ENCODE peak calls at places on chromosomes 3 and 15, in seven cellular contexts. X is heart left ventricle, F is NCI-H510A treated with DMSO at 0.1 percent for 48 hours, K is amniotic stem cell, L is GM03348, R is mesendoderm, O is activated T-helper 1 cell treated with Interleukin-2 at 50 U/mL for 16 hours. Q is an unnamed sample.
A peak's percentile ranks its signal among the peaks of the same experiment; 100 is the strongest.

GRCh38 chr3:152574461-152575079 is 260.4 kb upstream of the P2RY1 start:
- DNase-seq in K (peak; percentile 34), X (peak; percentile 49), O (no peak), F (peak; percentile 17), R (peak; percentile 68), L (peak; percentile 65), Q (no peak)

GRCh38 chr15:56098230-56098899 is 105.0 kb upstream of the NEDD4 start:
- DNase-seq in K (no peak), L (no peak), X (no peak), R (no peak), O (no peak), F (no peak), Q (no peak)

GRCh38 chr3:128080323-128080898 is 28.2 kb downstream of the SEC61A1 start:
- DNase-seq in X (no peak), F (no peak), R (peak; percentile 49), L (peak; percentile 82), O (no peak), K (peak; percentile 18), Q (no peak)

GRCh38 chr3:14788644-14789043 is 30.1 kb upstream of the FGD5 start:
- DNase-seq in R (no peak), O (no peak), F (no peak), L (no peak), X (no peak), K (no peak), Q (no peak)

GRCh38 chr3:69273895-69274294 is 112.0 kb downstream of the FRMD4B start:
- DNase-seq in O (no peak), L (no peak), K (no peak), F (no peak), X (no peak), R (no peak), Q (no peak)

GRCh38 chr15:85141601-85142185 is 160.0 kb downstream of the PDE8A start:
- DNase-seq in O (no peak), L (no peak), F (no peak), X (no peak), K (no peak), R (no peak), Q (no peak)

GRCh38 chr3:85081191-85081895 is 122.6 kb downstream of the CADM2 start:
- DNase-seq in L (peak; percentile 1), R (peak; percentile 40), F (no peak), O (no peak), K (no peak), X (no peak), Q (no peak)

GRCh38 chr3:27357665-27358258 is 11.4 kb downstream of the NEK10 start:
- DNase-seq in L (peak; percentile 41), R (peak; percentile 76), K (no peak), O (peak; percentile 28), F (peak; percentile 28), X (peak; percentile 29), Q (peak; percentile 51)

GRCh38 chr3:187198490-187198889 is 1.2 kb downstream of the RTP1 start:
- DNase-seq in K (no peak), R (no peak), L (no peak), F (no peak), O (no peak), X (no peak), Q (no peak)

GRCh38 chr3:143464850-143465249 is 345.3 kb downstream of the CHST2 start:
- DNase-seq in F (no peak), R (no peak), K (no peak), O (no peak), L (no peak), X (no peak), Q (no peak)

GRCh38 chr15:58457466-58457965 is 25.7 kb downstream of the LIPC start:
- DNase-seq in O (no peak), X (no peak), K (peak; percentile 23), R (no peak), F (no peak), L (peak; percentile 68), Q (no peak)

GRCh38 chr3:147669076-147669475 is 259.9 kb downstream of the ZIC1 start:
- DNase-seq in L (no peak), K (no peak), R (no peak), X (no peak), F (no peak), O (no peak), Q (no peak)

GRCh38 chr15:39030291-39031070 is 465.9 kb upstream of the RASGRP1 start:
- DNase-seq in K (no peak), L (no peak), R (no peak), X (no peak), O (no peak), F (no peak), Q (no peak)

GRCh38 chr3:141471160-141471559 is 15.7 kb upstream of the RASA2 start:
- DNase-seq in F (no peak), O (no peak), R (no peak), X (no peak), L (no peak), K (no peak), Q (no peak)

GRCh38 chr3:196287066-196287404 is 491 bp downstream of the PCYT1A start:
- DNase-seq in K (no peak), X (peak; percentile 35), F (no peak), R (no peak), O (peak; percentile 2), L (peak; percentile 39), Q (no peak)

GRCh38 chr3:64575211-64575844 is 112.5 kb downstream of the ADAMTS9 start:
- DNase-seq in F (peak; percentile 7), X (no peak), K (no peak), R (peak; percentile 59), O (no peak), L (peak; percentile 49), Q (no peak)

GRCh38 chr15:63156086-63156707 is 1.1 kb downstream of the RPS27L start:
- DNase-seq in X (no peak), L (peak; percentile 19), O (no peak), R (no peak), K (no peak), F (no peak), Q (no peak)

GRCh38 chr15:47196057-47196456 is 521.2 kb upstream of the SEMA6D start:
- DNase-seq in R (peak; percentile 94), X (peak; percentile 79), L (peak; percentile 82), K (peak; percentile 85), F (peak; percentile 84), O (peak; percentile 4), Q (peak; percentile 5)

GRCh38 chr3:168998792-168999191 is 664.7 kb downstream of the MECOM start:
- DNase-seq in O (no peak), X (no peak), L (no peak), F (no peak), K (no peak), R (no peak), Q (no peak)

GRCh38 chr15:86916671-86917450 is 837.2 kb downstream of the AGBL1 start:
- DNase-seq in F (no peak), K (no peak), O (no peak), R (no peak), L (no peak), X (peak; percentile 79), Q (no peak)

GRCh38 chr15:40115670-40116093 is 7.0 kb upstream of the BMF start:
- DNase-seq in K (no peak), F (peak; percentile 7), L (no peak), R (peak; percentile 82), O (no peak), X (no peak), Q (no peak)

GRCh38 chr3:17175187-17175839 is 290.6 kb downstream of the PLCL2 start:
- DNase-seq in O (no peak), X (no peak), F (no peak), K (no peak), L (peak; percentile 75), R (no peak), Q (no peak)

Q was measured in CD4-positive, alpha-beta memory T cell.